ENCODE peak calls at places on chromosomes 5 and 9, in eight cellular contexts. One of them, this sample, is unnamed.

GRCh38 chr9:95003694-95004451 is 277.4 kb downstream of the AOPEP start:
- DNase-seq in left ventricle myocardium inferior: peak
- DNase-seq in NCI-H82: peak
- DNase-seq in foreskin melanocyte: no peak
- DNase-seq in endothelial cell: peak
- DNase-seq in NCI-H1436: no peak
- DNase-seq in activated CD4-positive, alpha-beta T cell treated with anti-CD3 and anti-CD28 coated beads for 24 hours: no peak
- DNase-seq in HuH-7: peak
- DNase-seq in this sample: no peak

GRCh38 chr9:15642369-15642962 is 89.6 kb downstream of the CCDC171 start:
- DNase-seq in left ventricle myocardium inferior: no peak
- DNase-seq in NCI-H82: peak
- DNase-seq in foreskin melanocyte: peak
- DNase-seq in endothelial cell: no peak
- DNase-seq in NCI-H1436: peak
- DNase-seq in activated CD4-positive, alpha-beta T cell treated with anti-CD3 and anti-CD28 coated beads for 24 hours: no peak
- DNase-seq in HuH-7: peak
- DNase-seq in this sample: no peak

GRCh38 chr5:169416583-169417196 is 115.8 kb upstream of the SLIT3 start:
- DNase-seq in left ventricle myocardium inferior: peak
- DNase-seq in NCI-H82: peak
- DNase-seq in foreskin melanocyte: no peak
- DNase-seq in endothelial cell: no peak
- DNase-seq in NCI-H1436: no peak
- DNase-seq in activated CD4-positive, alpha-beta T cell treated with anti-CD3 and anti-CD28 coated beads for 24 hours: no peak
- DNase-seq in HuH-7: no peak
- DNase-seq in this sample: no peak

GRCh38 chr5:97157689-97158088 is 15.3 kb upstream of the LIX1 start:
- DNase-seq in left ventricle myocardium inferior: no peak
- DNase-seq in NCI-H82: no peak
- DNase-seq in foreskin melanocyte: no peak
- DNase-seq in endothelial cell: no peak
- DNase-seq in NCI-H1436: no peak
- DNase-seq in activated CD4-positive, alpha-beta T cell treated with anti-CD3 and anti-CD28 coated beads for 24 hours: no peak
- DNase-seq in HuH-7: no peak
- DNase-seq in this sample: no peak

GRCh38 chr9:27538668-27539067 is 9.1 kb upstream of the MOB3B start:
- DNase-seq in left ventricle myocardium inferior: no peak
- DNase-seq in NCI-H82: no peak
- DNase-seq in foreskin melanocyte: no peak
- DNase-seq in endothelial cell: no peak
- DNase-seq in NCI-H1436: no peak
- DNase-seq in activated CD4-positive, alpha-beta T cell treated with anti-CD3 and anti-CD28 coated beads for 24 hours: no peak
- DNase-seq in HuH-7: no peak
- DNase-seq in this sample: no peak

GRCh38 chr5:174612686-174613085 is 111.7 kb upstream of the MSX2 start:
- DNase-seq in left ventricle myocardium inferior: no peak
- DNase-seq in NCI-H82: no peak
- DNase-seq in foreskin melanocyte: no peak
- DNase-seq in endothelial cell: no peak
- DNase-seq in NCI-H1436: no peak
- DNase-seq in activated CD4-positive, alpha-beta T cell treated with anti-CD3 and anti-CD28 coated beads for 24 hours: no peak
- DNase-seq in HuH-7: no peak
- DNase-seq in this sample: no peak

GRCh38 chr5:93360436-93361100 is 220.5 kb downstream of the NR2F1-AS1 start:
- DNase-seq in left ventricle myocardium inferior: no peak
- DNase-seq in NCI-H82: no peak
- DNase-seq in foreskin melanocyte: no peak
- DNase-seq in endothelial cell: no peak
- DNase-seq in NCI-H1436: no peak
- DNase-seq in activated CD4-positive, alpha-beta T cell treated with anti-CD3 and anti-CD28 coated beads for 24 hours: no peak
- DNase-seq in HuH-7: no peak
- DNase-seq in this sample: no peak

GRCh38 chr5:125559296-125559695 is 812.9 kb upstream of the ZNF608 start:
- DNase-seq in left ventricle myocardium inferior: no peak
- DNase-seq in NCI-H82: no peak
- DNase-seq in foreskin melanocyte: no peak
- DNase-seq in endothelial cell: no peak
- DNase-seq in NCI-H1436: no peak
- DNase-seq in activated CD4-positive, alpha-beta T cell treated with anti-CD3 and anti-CD28 coated beads for 24 hours: no peak
- DNase-seq in HuH-7: no peak
- DNase-seq in this sample: no peak

GRCh38 chr5:152066760-152067159 is 142.1 kb upstream of the GLRA1 start:
- DNase-seq in left ventricle myocardium inferior: no peak
- DNase-seq in NCI-H82: no peak
- DNase-seq in foreskin melanocyte: no peak
- DNase-seq in endothelial cell: no peak
- DNase-seq in NCI-H1436: no peak
- DNase-seq in activated CD4-positive, alpha-beta T cell treated with anti-CD3 and anti-CD28 coated beads for 24 hours: no peak
- DNase-seq in HuH-7: no peak
- DNase-seq in this sample: no peak

GRCh38 chr9:37827483-37828165 is 27.0 kb downstream of the DCAF10 start:
- DNase-seq in left ventricle myocardium inferior: no peak
- DNase-seq in NCI-H82: no peak
- DNase-seq in foreskin melanocyte: no peak
- DNase-seq in endothelial cell: no peak
- DNase-seq in NCI-H1436: no peak
- DNase-seq in activated CD4-positive, alpha-beta T cell treated with anti-CD3 and anti-CD28 coated beads for 24 hours: no peak
- DNase-seq in HuH-7: no peak
- DNase-seq in this sample: no peak

GRCh38 chr5:106397700-106398099 is 1273.0 kb downstream of the EFNA5 start:
- DNase-seq in left ventricle myocardium inferior: no peak
- DNase-seq in NCI-H82: no peak
- DNase-seq in foreskin melanocyte: peak
- DNase-seq in endothelial cell: no peak
- DNase-seq in NCI-H1436: no peak
- DNase-seq in activated CD4-positive, alpha-beta T cell treated with anti-CD3 and anti-CD28 coated beads for 24 hours: no peak
- DNase-seq in HuH-7: no peak
- DNase-seq in this sample: no peak

GRCh38 chr9:72443855-72444254 is 77.6 kb upstream of the TMC1 start:
- DNase-seq in left ventricle myocardium inferior: no peak
- DNase-seq in NCI-H82: no peak
- DNase-seq in foreskin melanocyte: peak
- DNase-seq in endothelial cell: no peak
- DNase-seq in NCI-H1436: no peak
- DNase-seq in activated CD4-positive, alpha-beta T cell treated with anti-CD3 and anti-CD28 coated beads for 24 hours: no peak
- DNase-seq in HuH-7: no peak
- DNase-seq in this sample: no peak

GRCh38 chr5:57277085-57277484 is 103.2 kb downstream of the GPBP1 start:
- DNase-seq in left ventricle myocardium inferior: no peak
- DNase-seq in NCI-H82: peak
- DNase-seq in foreskin melanocyte: no peak
- DNase-seq in endothelial cell: no peak
- DNase-seq in NCI-H1436: peak
- DNase-seq in activated CD4-positive, alpha-beta T cell treated with anti-CD3 and anti-CD28 coated beads for 24 hours: no peak
- DNase-seq in HuH-7: no peak
- DNase-seq in this sample: no peak

GRCh38 chr5:159010611-159011497 is 88.9 kb downstream of the EBF1 start:
- DNase-seq in left ventricle myocardium inferior: peak
- DNase-seq in NCI-H82: no peak
- DNase-seq in foreskin melanocyte: no peak
- DNase-seq in endothelial cell: peak
- DNase-seq in NCI-H1436: no peak
- DNase-seq in activated CD4-positive, alpha-beta T cell treated with anti-CD3 and anti-CD28 coated beads for 24 hours: no peak
- DNase-seq in HuH-7: no peak
- DNase-seq in this sample: no peak

GRCh38 chr5:94613583-94613982 is 4.8 kb downstream of the KIAA0825 start:
- DNase-seq in left ventricle myocardium inferior: no peak
- DNase-seq in NCI-H82: peak
- DNase-seq in foreskin melanocyte: no peak
- DNase-seq in endothelial cell: peak
- DNase-seq in NCI-H1436: peak
- DNase-seq in activated CD4-positive, alpha-beta T cell treated with anti-CD3 and anti-CD28 coated beads for 24 hours: no peak
- DNase-seq in HuH-7: no peak
- DNase-seq in this sample: no peak

GRCh38 chr9:35904966-35905781 is 828 bp upstream of the HRCT1 start:
- DNase-seq in left ventricle myocardium inferior: no peak
- DNase-seq in NCI-H82: no peak
- DNase-seq in foreskin melanocyte: no peak
- DNase-seq in endothelial cell: no peak
- DNase-seq in NCI-H1436: no peak
- DNase-seq in activated CD4-positive, alpha-beta T cell treated with anti-CD3 and anti-CD28 coated beads for 24 hours: no peak
- DNase-seq in HuH-7: no peak
- DNase-seq in this sample: no peak

GRCh38 chr9:77569335-77569734 is 78.8 kb downstream of the GNA14 start:
- DNase-seq in left ventricle myocardium inferior: no peak
- DNase-seq in NCI-H82: peak
- DNase-seq in foreskin melanocyte: no peak
- DNase-seq in endothelial cell: no peak
- DNase-seq in NCI-H1436: peak
- DNase-seq in activated CD4-positive, alpha-beta T cell treated with anti-CD3 and anti-CD28 coated beads for 24 hours: no peak
- DNase-seq in HuH-7: no peak
- DNase-seq in this sample: no peak

GRCh38 chr5:17719592-17719991 is 85.3 kb downstream of the TAF11L14 start:
- DNase-seq in left ventricle myocardium inferior: no peak
- DNase-seq in NCI-H82: peak
- DNase-seq in foreskin melanocyte: no peak
- DNase-seq in endothelial cell: no peak
- DNase-seq in NCI-H1436: no peak
- DNase-seq in activated CD4-positive, alpha-beta T cell treated with anti-CD3 and anti-CD28 coated beads for 24 hours: no peak
- DNase-seq in HuH-7: no peak
- DNase-seq in this sample: no peak

GRCh38 chr9:129697111-129697955 is 31.9 kb downstream of the PRRX2 start:
- DNase-seq in left ventricle myocardium inferior: peak
- DNase-seq in NCI-H82: peak
- DNase-seq in foreskin melanocyte: no peak
- DNase-seq in endothelial cell: peak
- DNase-seq in NCI-H1436: no peak
- DNase-seq in activated CD4-positive, alpha-beta T cell treated with anti-CD3 and anti-CD28 coated beads for 24 hours: peak
- DNase-seq in HuH-7: peak
- DNase-seq in this sample: peak

GRCh38 chr5:120769291-120769872 is 305.3 kb downstream of the PRR16 start:
- DNase-seq in left ventricle myocardium inferior: no peak
- DNase-seq in NCI-H82: no peak
- DNase-seq in foreskin melanocyte: no peak
- DNase-seq in endothelial cell: no peak
- DNase-seq in NCI-H1436: no peak
- DNase-seq in activated CD4-positive, alpha-beta T cell treated with anti-CD3 and anti-CD28 coated beads for 24 hours: no peak
- DNase-seq in HuH-7: no peak
- DNase-seq in this sample: no peak

GRCh38 chr5:404666-405241 is 38.2 kb upstream of the EXOC3 start:
- DNase-seq in left ventricle myocardium inferior: no peak
- DNase-seq in NCI-H82: no peak
- DNase-seq in foreskin melanocyte: no peak
- DNase-seq in endothelial cell: no peak
- DNase-seq in NCI-H1436: no peak
- DNase-seq in activated CD4-positive, alpha-beta T cell treated with anti-CD3 and anti-CD28 coated beads for 24 hours: no peak
- DNase-seq in HuH-7: no peak
- DNase-seq in this sample: no peak

This sample was measured in stimulated activated CD4-positive, alpha-beta T cell treated with anti-CD3 and anti-CD28 coated beads, Interleukin-1b, Interleukin-23, amount 100 ng/mL, for 24 hours.